ENCODE peak calls at places on chromosomes 7 and 10, in seven cellular contexts. A, T, N, Z, R, V and U are unnamed samples.

GRCh38 chr7:24727165-24728120 is 29.8 kb downstream of the GSDME start:
- DNase-seq in A (no peak), T (no peak), N (peak), Z (no peak), R (no peak), V (no peak), U (no peak)

GRCh38 chr10:63539994-63540393 is 18.8 kb downstream of the REEP3 start:
- DNase-seq in A (no peak), T (no peak), N (no peak), Z (no peak), R (no peak), V (no peak), U (no peak)

GRCh38 chr10:31554556-31554955 is 235.5 kb downstream of the ZEB1 start:
- DNase-seq in A (no peak), T (no peak), N (no peak), Z (no peak), R (peak), V (no peak), U (no peak)

GRCh38 chr10:69652857-69653199 is 22.8 kb downstream of the FAM241B start:
- DNase-seq in A (no peak), T (no peak), N (no peak), Z (no peak), R (no peak), V (no peak), U (no peak)

GRCh38 chr10:48575901-48576300 is 29.0 kb downstream of the ARHGAP22 start:
- DNase-seq in A (no peak), T (no peak), N (no peak), Z (no peak), R (no peak), V (no peak), U (no peak)

GRCh38 chr7:128380807-128381130 is 19.3 kb upstream of the PRRT4 start:
- DNase-seq in A (no peak), T (no peak), N (no peak), Z (peak), R (no peak), V (no peak), U (no peak)

GRCh38 chr10:46283945-46284285 is 2.9 kb upstream of the ANTXRL start:
- DNase-seq in A (no peak), T (no peak), N (no peak), Z (no peak), R (no peak), V (no peak), U (no peak)

GRCh38 chr10:29032229-29032628 is 256.6 kb upstream of the LYZL1 start:
- DNase-seq in A (no peak), T (no peak), N (no peak), Z (no peak), R (no peak), V (no peak), U (no peak)

GRCh38 chr10:2019281-2019680 is 282.0 kb upstream of the ADARB2 start:
- DNase-seq in A (no peak), T (no peak), N (no peak), Z (no peak), R (no peak), V (no peak), U (no peak)

GRCh38 chr7:117273325-117274292 is 49.2 kb downstream of the WNT2 start:
- DNase-seq in A (no peak), T (no peak), N (no peak), Z (no peak), R (no peak), V (no peak), U (no peak)

GRCh38 chr10:13859979-13860619 is 273.3 kb downstream of the PRPF18 start:
- DNase-seq in A (no peak), T (no peak), N (no peak), Z (no peak), R (no peak), V (no peak), U (no peak)

GRCh38 chr7:135704074-135704473 is 23.9 kb downstream of the SLC13A4 start:
- DNase-seq in A (peak), T (peak), N (no peak), Z (no peak), R (no peak), V (no peak), U (no peak)

GRCh38 chr10:132205650-132206376 is 19.1 kb downstream of the DPYSL4 start:
- DNase-seq in A (no peak), T (no peak), N (no peak), Z (no peak), R (no peak), V (no peak), U (no peak)

GRCh38 chr10:127832456-127832855 is 60.3 kb downstream of the CLRN3 start:
- DNase-seq in A (no peak), T (no peak), N (no peak), Z (no peak), R (no peak), V (no peak), U (no peak)

GRCh38 chr10:127834791-127835190 is 58.0 kb downstream of the CLRN3 start:
- DNase-seq in A (no peak), T (no peak), N (no peak), Z (no peak), R (no peak), V (no peak), U (no peak)

GRCh38 chr10:127834221-127834620 is 58.5 kb downstream of the CLRN3 start:
- DNase-seq in A (no peak), T (no peak), N (no peak), Z (no peak), R (no peak), V (no peak), U (no peak)

GRCh38 chr10:127833804-127834203 is 58.9 kb downstream of the CLRN3 start:
- DNase-seq in A (no peak), T (no peak), N (no peak), Z (no peak), R (no peak), V (no peak), U (no peak)
- TF ChIP-seq TAF1 in A (no peak), T (no peak), N (no peak), Z (no peak), R (no peak), V (no peak), U (no peak)

GRCh38 chr10:10792681-10793080 is 225.0 kb upstream of the CELF2 start:
- DNase-seq in A (no peak), T (no peak), N (no peak), Z (no peak), R (no peak), V (no peak), U (no peak)
- TF ChIP-seq POLR2AphosphoS5 in A (no peak), T (no peak), N (no peak), Z (no peak), R (no peak), V (no peak), U (no peak)

DNA sequence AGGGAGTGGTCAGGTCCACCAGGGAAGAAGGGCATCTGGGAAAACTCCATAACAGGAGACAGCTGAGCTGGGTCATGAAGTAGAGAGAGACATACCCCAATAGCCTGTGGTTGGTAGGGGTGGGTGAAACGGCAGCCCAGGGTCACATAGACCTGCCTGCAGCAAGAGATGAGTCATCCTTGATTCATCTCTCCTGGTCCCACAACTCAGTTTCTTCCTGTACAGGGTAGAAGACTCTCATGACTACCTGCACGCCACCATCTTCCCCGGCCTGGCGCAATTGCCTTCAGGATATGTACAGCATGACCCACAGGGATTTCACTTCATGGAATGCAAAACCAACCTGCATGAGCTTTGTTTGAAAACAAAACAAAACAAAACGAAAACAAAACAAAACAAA is 45.1 kb upstream of the ADAM12 start:
- DNase-seq in A (no peak), T (no peak), N (no peak), Z (no peak), R (no peak), V (no peak), U (no peak)
- TF ChIP-seq TAF1 in A (no peak), T (no peak), N (no peak), Z (no peak), R (no peak), V (no peak), U (no peak)

DNA sequence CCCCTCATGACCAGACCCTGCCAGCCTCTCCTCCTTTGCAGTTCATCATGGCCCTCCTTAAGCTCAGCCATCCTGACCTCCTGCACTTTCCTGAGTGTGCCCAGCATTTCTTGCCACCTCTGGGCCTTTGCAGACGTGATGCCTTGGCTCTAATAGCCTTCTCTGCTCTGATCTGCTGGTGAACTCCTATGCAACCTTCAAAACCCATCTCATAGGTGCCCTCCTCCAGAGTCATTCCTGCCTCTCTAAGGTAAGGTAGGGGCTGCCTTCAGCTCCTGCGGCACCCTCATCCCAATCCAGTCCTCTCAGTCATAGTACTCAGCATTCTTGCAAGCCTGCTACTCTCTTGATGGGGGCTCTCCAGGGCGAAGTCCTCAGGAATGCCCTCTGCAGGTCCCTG is 19.3 kb upstream of the ELN start:
- DNase-seq in A (no peak), T (no peak), N (no peak), Z (no peak), R (no peak), V (no peak), U (no peak)
- TF ChIP-seq POLR2AphosphoS5 in A (no peak), T (no peak), N (no peak), Z (no peak), R (no peak), V (no peak), U (no peak)

DNA sequence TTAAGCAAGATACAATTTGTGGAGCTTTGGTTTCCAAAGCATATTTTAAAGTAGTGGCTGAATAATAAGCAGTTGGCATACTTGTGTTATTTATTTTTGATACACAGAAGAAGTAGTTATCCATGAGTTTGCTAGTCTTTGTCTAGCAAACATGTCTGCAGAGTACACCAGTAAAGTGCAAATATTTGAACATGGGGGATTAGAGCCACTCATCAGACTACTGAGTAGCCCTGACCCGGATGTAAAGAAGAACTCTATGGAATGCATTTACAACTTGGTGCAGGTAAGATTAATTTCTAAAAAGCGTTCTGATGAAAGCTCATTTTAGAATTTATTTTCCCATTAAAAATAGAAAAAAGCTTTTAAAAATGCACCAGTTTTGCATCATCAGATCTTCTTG is 31.4 kb downstream of the ARMC3 start:
- DNase-seq in A (no peak), T (no peak), N (no peak), Z (no peak), R (no peak), V (peak), U (no peak)
- TF ChIP-seq TAF1 in A (no peak), T (no peak), N (no peak), Z (no peak), R (no peak), V (no peak), U (no peak)

GRCh38 chr10:118457824-118458428 is 115.8 kb upstream of the FAM204A start:
- DNase-seq in A (no peak), T (no peak), N (no peak), Z (no peak), R (no peak), V (peak), U (no peak)
- TF ChIP-seq POLR2AphosphoS5 in A (no peak), T (no peak), N (no peak), Z (no peak), R (no peak), V (no peak), U (no peak)

GRCh38 chr7:20779041-20779440 is 7.6 kb downstream of the SP8 start:
- DNase-seq in A (no peak), T (no peak), N (no peak), Z (no peak), R (no peak), V (no peak), U (no peak)
- TF ChIP-seq TAF1 in A (no peak), T (no peak), N (no peak), Z (no peak), R (no peak), V (no peak), U (no peak)